ENCODE peak calls at places on chromosomes 7 and 10, in six cellular contexts. K is aorta, E is H54, O is HEK293T, F is dorsolateral prefrontal cortex, A is brain microvascular endothelial cell. D is an unnamed sample.

GRCh38 chr7:151309306-151309705 is 32.3 kb upstream of the NUB1 start:
- DNase-seq in K (no peak), E (peak), O (no peak), F (no peak), A (no peak), D (no peak)

GRCh38 chr10:99369126-99369525 is 40.0 kb downstream of the CNNM1 start:
- DNase-seq in K (no peak), E (no peak), O (no peak), F (no peak), A (no peak), D (no peak)

GRCh38 chr7:91379246-91379645 is 115.0 kb downstream of the FZD1 start:
- DNase-seq in K (no peak), E (no peak), O (no peak), F (no peak), A (no peak), D (no peak)

GRCh38 chr10:11525503-11525902 is 85.9 kb downstream of the USP6NL start:
- DNase-seq in K (peak), E (no peak), O (no peak), F (no peak), A (no peak), D (no peak)

GRCh38 chr7:151971829-151972228 is 15.6 kb downstream of the GALNTL5 start:
- DNase-seq in K (no peak), E (no peak), O (no peak), F (no peak), A (no peak), D (no peak)

GRCh38 chr7:142835487-142835886 is 19.4 kb upstream of the EPHB6 start:
- DNase-seq in K (no peak), E (no peak), O (no peak), F (no peak), A (no peak), D (no peak)

GRCh38 chr10:49371967-49372366 is 23.9 kb downstream of the DRGX start:
- DNase-seq in K (no peak), E (no peak), O (no peak), F (no peak), A (no peak), D (no peak)

GRCh38 chr7:80095545-80095944 is 39.1 kb upstream of the GNAI1 start:
- DNase-seq in K (no peak), E (no peak), O (no peak), F (no peak), A (no peak), D (peak)

GRCh38 chr10:121610798-121611325 is 12.6 kb upstream of the FGFR2 start:
- DNase-seq in K (no peak), E (no peak), O (no peak), F (no peak), A (no peak), D (no peak)

GRCh38 chr7:43577485-43577951 is 5.4 kb upstream of the STK17A start:
- DNase-seq in K (no peak), E (no peak), O (no peak), F (no peak), A (peak), D (no peak)

GRCh38 chr7:128358233-128358632 is 3.3 kb downstream of the PRRT4 start:
- DNase-seq in K (no peak), E (no peak), O (no peak), F (no peak), A (no peak), D (no peak)

GRCh38 chr7:28114056-28114455 is 66.5 kb downstream of the JAZF1 start:
- DNase-seq in K (no peak), E (no peak), O (no peak), F (no peak), A (no peak), D (no peak)

GRCh38 chr7:26413007-26413691 is 121.5 kb downstream of the SNX10 start:
- DNase-seq in K (no peak), E (no peak), O (no peak), F (no peak), A (no peak), D (no peak)

GRCh38 chr10:79416578-79417255 is 28.7 kb downstream of the ZCCHC24 start:
- DNase-seq in K (no peak), E (no peak), O (no peak), F (no peak), A (no peak), D (no peak)

GRCh38 chr10:88291289-88292184 is 291.6 kb downstream of the RNLS start:
- DNase-seq in K (no peak), E (no peak), O (no peak), F (no peak), A (no peak), D (no peak)

GRCh38 chr10:21336476-21337170 is 188.9 kb downstream of the SKIDA1 start:
- DNase-seq in K (peak), E (no peak), O (peak), F (no peak), A (peak), D (peak)

D was measured in SW480.